ENCODE peak calls at places on chromosomes 7 and 10, in four cellular contexts. Q, G, P and A are unnamed samples.

GRCh38 chr10:90430186-90430585 is 427.7 kb downstream of the HTR7 start:
- DNase-seq in G (no peak), P (no peak), Q (no peak), A (no peak)

GRCh38 chr10:30862486-30862885 is 169.2 kb downstream of the ZNF438 start:
- DNase-seq in P (no peak), G (no peak), Q (no peak), A (peak)

GRCh38 chr7:35831208-35831607 is 30.4 kb downstream of the SEPTIN7 start:
- DNase-seq in Q (no peak), P (no peak), G (no peak), A (no peak)

GRCh38 chr10:110758898-110759297 is 112.8 kb upstream of the PDCD4 start:
- DNase-seq in G (no peak), P (peak), Q (no peak), A (peak)

GRCh38 chr10:67114945-67115344 is 189.1 kb downstream of the LRRTM3 start:
- DNase-seq in P (no peak), Q (no peak), G (peak), A (no peak)

GRCh38 chr7:30143748-30144251 is 9.0 kb downstream of the MTURN start:
- DNase-seq in Q (no peak), G (no peak), P (no peak), A (no peak)

GRCh38 chr10:7956508-7956907 is 98.0 kb upstream of the GATA3 start:
- DNase-seq in G (peak), Q (no peak), P (peak), A (peak)

GRCh38 chr10:70587045-70587658 is 15.4 kb downstream of the PRF1 start:
- DNase-seq in G (no peak), Q (no peak), P (no peak), A (no peak)

DNA sequence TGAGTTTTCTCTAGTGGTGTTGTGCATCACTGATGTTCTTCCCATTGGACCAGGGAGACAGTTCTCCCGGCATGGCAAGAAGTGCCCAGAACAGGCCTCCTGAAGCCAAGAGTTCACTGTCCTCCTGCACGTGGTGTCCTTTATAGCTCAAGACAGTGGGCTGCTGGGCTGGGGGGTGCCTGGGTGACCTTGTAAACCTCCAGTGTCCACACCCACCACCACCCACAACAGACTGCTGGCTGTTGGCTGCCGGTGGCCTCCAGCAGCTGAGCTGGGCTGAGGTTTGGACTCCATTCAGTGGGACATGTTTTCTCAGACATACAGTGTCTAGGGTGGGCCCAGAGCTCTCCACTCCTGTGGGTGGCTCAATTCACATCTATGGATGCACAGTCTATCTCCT is 42.2 kb downstream of the HK1 start:
- DNase-seq in G (no peak), P (no peak), Q (no peak), A (no peak)
- H3K4me3 ChIP-seq in G (no peak), P (no peak), Q (no peak), A (peak)

DNA sequence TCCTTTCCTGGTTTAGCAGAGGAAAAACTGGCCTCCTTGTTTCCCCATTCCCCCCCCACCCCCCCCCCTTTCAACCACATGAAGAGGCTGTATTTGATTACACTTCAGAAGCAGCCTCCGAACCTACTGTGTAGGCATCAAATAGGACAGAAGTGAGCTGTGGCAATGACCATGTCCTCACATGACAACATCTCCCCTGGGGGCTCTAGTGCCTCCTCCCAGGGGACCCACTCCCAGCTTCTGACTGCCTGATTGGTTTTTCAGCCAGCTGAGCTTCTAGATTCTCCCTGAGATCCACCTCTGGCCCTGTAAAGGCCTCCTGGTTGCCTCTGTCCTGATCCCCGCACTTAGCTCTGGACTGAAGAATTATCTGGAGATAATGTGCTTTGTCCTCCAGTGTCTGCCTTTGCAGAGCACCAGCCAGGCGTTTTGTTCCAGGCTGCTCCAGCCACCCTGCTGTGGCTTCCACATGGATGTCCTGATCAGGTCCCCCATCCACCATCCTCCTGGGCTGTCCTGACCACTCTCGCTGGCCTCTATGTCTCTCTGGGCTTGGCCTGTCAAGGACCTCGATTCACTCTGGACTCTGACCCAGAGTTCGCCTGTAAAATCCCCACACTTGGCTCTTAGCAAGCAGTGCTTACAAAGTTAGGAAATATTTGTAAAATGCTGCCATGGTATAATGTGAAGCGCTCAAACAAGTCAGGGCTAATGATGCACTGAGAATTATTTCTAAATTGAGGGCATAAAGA is 42.4 kb upstream of the TOMM7 start:
- DNase-seq in P (no peak), G (no peak), Q (no peak), A (no peak)
- H3K4me3 ChIP-seq in P (no peak), G (no peak), Q (no peak), A (no peak)

DNA sequence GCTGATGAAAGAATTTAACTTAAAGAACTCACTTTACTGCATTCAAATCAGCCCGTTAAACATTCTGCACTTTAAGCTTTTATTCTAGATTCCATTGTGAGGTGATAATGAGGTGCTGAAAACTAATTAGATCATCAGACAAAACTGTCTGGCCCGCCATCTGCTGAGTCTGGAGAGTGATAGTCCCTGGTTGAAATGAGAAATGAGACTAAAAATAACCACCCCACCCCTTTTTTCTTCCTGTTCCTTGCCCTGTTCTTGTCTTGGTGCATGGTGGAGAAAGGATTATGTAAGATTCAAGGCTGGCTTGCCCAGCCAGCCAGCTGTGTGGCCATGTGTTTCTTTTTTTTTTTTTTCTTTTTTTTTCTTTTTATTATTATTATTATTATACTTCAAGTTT is 277.0 kb upstream of the COBL start:
- DNase-seq in G (no peak), Q (no peak), P (no peak), A (no peak)
- H3K4me3 ChIP-seq in G (no peak), Q (no peak), P (no peak), A (no peak)

GRCh38 chr10:24925799-24926198 is 26.6 kb downstream of the PRTFDC1 start:
- DNase-seq in Q (no peak), G (no peak), P (no peak), A (no peak)
- H3K4me3 ChIP-seq in Q (no peak), G (no peak), P (no peak), A (no peak)

DNA sequence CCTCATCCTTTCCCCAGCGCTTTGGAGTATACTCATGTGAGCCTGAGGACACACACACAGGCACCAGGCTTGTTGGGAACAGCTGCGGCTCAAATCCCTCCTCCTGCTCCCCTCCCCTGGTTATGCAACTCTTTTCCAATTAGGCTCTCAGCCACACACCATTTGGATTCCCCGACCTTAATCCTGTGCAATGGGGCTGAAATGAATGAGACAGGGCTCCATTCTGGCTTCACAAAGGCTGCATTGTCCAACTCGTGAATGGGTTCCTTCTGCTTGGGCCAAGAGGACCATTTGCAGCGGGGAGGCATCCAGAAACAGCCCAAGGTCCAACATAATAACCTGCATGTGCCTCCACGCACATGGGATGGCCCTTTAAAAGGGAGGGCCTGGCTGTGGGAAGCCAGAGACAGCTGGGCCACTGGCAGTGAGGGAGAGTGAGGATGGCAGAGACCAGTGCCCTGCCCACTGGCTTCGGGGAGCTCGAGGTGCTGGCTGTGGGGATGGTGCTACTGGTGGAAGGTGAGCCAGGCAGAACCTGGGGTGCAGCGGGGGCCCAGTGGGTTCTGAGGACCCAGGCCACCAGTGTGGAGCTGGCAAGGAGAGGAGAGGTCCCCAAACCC is at the start of gene RGR:
- DNase-seq in G (no peak), Q (peak), P (no peak), A (no peak)
- H3K4me3 ChIP-seq in G (no peak), Q (no peak), P (no peak), A (no peak)

DNA sequence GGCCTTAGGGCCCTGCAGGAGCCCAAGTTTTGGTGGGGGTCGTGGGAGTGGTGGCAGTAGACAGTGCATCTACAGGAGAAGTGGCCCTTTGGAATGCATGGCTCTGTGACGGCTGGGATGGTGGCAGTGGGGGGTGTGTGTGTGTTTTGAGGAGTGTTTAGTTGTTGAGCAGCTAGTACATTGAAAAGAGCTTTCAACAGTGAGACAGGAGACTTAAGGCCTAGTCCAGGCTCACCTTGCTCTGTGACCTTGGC is 27.1 kb downstream of the ZNF775 start:
- DNase-seq in Q (no peak), G (no peak), P (no peak), A (no peak)
- H3K4me3 ChIP-seq in Q (no peak), G (peak), P (peak), A (peak)

DNA sequence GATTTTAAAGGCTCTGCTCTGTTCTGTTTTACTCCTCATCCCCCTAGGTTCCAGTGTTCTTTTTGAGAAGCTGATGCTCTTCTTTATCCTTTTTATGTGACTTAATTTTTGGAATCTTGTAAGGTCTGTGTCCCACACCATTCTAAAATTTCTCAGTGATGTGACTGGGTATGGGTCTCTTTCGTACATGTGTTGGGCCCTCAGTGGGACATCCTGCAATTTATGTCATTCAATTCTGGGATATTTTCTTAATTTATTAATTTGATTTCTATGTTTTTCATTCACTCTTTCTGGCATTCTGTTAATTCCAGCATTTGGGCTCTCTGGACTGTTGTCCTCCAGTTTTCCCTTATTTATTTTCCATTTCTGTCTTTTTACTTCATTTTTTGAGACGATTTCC is 19.4 kb downstream of the CCDC126 start:
- DNase-seq in Q (no peak), P (no peak), G (peak), A (no peak)
- H3K4me3 ChIP-seq in Q (no peak), P (no peak), G (no peak), A (no peak)

DNA sequence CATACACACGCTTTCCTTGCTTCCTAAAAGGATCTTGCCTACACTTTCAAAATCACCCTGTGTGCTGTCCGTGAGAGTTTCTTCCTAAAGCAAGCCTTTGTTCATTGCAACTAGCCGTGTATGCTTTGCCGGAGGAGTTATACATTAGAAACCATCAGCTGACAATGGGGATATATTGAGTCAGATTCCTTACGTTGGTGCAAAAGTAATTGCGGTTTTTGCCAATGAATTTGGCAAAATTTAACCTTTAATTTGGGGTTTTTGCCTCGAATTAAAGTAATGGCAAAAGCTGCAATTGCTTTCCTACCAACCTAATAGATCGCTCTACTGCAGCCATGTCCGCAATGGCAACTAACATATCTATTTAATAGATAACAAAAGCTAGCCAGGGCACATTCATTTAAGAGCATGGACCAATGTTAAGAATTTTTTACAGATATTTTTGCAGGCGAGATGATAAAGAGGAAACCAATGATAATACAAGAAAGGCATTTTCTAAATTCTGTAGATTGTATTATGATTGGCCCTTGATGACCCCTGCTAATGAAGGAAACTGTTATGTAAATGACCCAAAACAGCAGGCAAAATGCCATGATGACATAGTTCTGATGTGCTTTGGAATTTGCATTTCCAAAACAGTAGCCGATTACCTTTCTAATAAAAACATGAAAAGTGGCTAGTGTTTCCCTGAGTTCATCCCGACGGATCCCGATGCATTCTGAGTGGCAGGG is 184.8 kb upstream of the NRP1 start:
- DNase-seq in G (no peak), P (no peak), Q (no peak), A (no peak)
- H3K4me3 ChIP-seq in G (no peak), P (no peak), Q (no peak), A (no peak)

DNA sequence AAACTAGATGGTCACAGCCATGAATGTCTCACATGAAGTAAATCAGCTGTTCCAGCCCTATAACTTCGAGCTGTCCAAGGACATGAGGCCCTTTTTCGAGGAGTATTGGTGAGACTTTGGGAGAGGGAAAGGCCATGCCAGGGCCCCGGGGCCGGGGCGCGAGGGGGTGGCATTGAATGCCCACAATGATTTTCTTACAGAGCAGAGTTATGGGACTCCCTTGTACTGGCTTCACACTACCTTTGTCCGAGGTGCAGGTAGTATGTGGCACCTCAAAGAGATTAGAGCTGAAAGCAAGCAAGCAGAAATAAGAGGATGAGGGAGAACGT is 407 bp downstream of the ELOVL3 start:
- DNase-seq in P (no peak), G (no peak), Q (no peak), A (no peak)
- H3K4me3 ChIP-seq in P (peak), G (peak), Q (no peak), A (peak)

GRCh38 chr10:44010873-44011602 is 362.4 kb upstream of the ZNF32 start:
- DNase-seq in P (no peak), Q (no peak), G (no peak), A (no peak)
- H3K4me3 ChIP-seq in P (no peak), Q (no peak), G (no peak), A (no peak)